ENCODE peak calls at places on chromosomes 3 and 15, in four cellular contexts. Z is K562, S is A549, J is HepG2. K is an unnamed sample.

GRCh38 chr3:156010829-156011228 is 109.5 kb upstream of the KCNAB1 start:
- DNase-seq in Z (peak), J (peak), S (peak), K (peak)

GRCh38 chr3:48437812-48438211 is 2.1 kb downstream of the CCDC51 start:
- DNase-seq in S (no peak), Z (no peak), J (no peak), K (no peak)

GRCh38 chr15:43286074-43286473 is 19.3 kb upstream of the TGM5 start:
- DNase-seq in Z (no peak), J (no peak), S (no peak), K (no peak)

GRCh38 chr3:146125946-146126345 is 35.0 kb downstream of the PLOD2 start:
- DNase-seq in J (peak), S (peak), Z (no peak), K (no peak)

GRCh38 chr3:9403463-9403862 is 6.0 kb downstream of the SETD5 start:
- DNase-seq in Z (no peak), J (no peak), S (no peak), K (no peak)

GRCh38 chr3:78244136-78244535 is 1204.2 kb downstream of the ROBO2 start:
- DNase-seq in Z (no peak), S (no peak), J (no peak), K (no peak)

GRCh38 chr3:42751609-42752008 is 21.4 kb downstream of the CCDC13 start:
- DNase-seq in J (no peak), S (no peak), Z (no peak), K (no peak)

GRCh38 chr15:76418352-76419140 is 82.0 kb downstream of the ISL2 start:
- DNase-seq in S (no peak), J (no peak), Z (no peak), K (no peak)

GRCh38 chr15:65006876-65007275 is 17.2 kb upstream of the SPG21 start:
- DNase-seq in S (no peak), J (no peak), Z (no peak), K (peak)

GRCh38 chr3:46375814-46376213 is 5.1 kb downstream of the CCR5 start:
- DNase-seq in Z (no peak), S (no peak), J (no peak), K (no peak)

GRCh38 chr3:38120690-38121450 is 16.1 kb downstream of the ACAA1 start:
- DNase-seq in S (no peak), Z (no peak), J (no peak), K (no peak)
- TF ChIP-seq NR3C1 in S (no peak), Z (no peak), J (no peak), K (no peak)

GRCh38 chr3:157335198-157335597 is 101.5 kb upstream of the PTX3 start:
- DNase-seq in S (no peak), J (no peak), Z (no peak), K (no peak)

GRCh38 chr3:157333551-157333991 is 103.1 kb upstream of the PTX3 start:
- DNase-seq in Z (no peak), S (no peak), J (no peak), K (no peak)

GRCh38 chr3:157336252-157337009 is 100.2 kb upstream of the PTX3 start:
- DNase-seq in Z (no peak), S (no peak), J (no peak), K (no peak)

GRCh38 chr3:157330206-157330605 is 106.4 kb upstream of the PTX3 start:
- DNase-seq in Z (no peak), S (no peak), J (no peak), K (no peak)

DNA sequence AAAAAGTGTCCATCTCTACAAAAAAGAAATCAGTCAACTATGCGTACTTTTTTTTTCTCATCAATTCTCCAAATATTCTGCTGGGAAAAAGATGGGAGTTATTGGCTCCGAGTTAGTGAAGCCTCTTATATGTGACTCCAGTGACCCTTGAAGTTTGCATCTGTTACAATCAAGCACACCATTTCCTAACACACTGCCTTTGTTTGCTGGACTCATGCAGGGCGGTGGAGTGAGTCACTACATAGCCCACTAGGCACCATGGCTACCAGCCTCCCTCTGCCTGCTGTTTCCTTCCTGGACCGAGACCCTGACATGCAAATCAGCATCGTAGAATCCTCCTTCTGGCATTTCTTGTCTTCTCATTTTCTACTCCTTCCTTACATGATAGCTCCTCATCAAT is 101.0 kb upstream of the PTX3 start:
- DNase-seq in S (peak), J (no peak), Z (no peak), K (peak)
- TF ChIP-seq NR3C1 in S (no peak), J (no peak), Z (no peak), K (no peak)

DNA sequence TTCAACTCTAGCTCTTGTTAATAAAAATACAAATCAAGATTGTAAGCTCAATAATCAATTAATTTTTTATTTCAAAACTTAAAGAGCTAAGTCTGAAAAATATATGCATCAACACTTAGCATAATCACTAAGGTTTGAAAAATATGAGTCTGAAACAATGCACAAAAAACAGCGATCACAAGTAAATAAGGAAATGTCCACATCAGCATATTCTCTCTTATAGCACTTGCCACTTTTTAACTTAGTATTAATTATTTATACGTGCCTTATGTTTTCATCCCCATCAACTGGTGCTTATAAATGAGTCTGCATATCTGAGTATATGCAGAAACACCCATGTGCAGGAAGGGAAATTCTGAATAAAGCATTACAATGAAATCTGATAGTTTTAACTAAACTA is 28.4 kb downstream of the AQR start:
- DNase-seq in J (no peak), S (no peak), Z (no peak), K (no peak)
- TF ChIP-seq NR3C1 in J (no peak), S (no peak), Z (no peak), K (no peak)

DNA sequence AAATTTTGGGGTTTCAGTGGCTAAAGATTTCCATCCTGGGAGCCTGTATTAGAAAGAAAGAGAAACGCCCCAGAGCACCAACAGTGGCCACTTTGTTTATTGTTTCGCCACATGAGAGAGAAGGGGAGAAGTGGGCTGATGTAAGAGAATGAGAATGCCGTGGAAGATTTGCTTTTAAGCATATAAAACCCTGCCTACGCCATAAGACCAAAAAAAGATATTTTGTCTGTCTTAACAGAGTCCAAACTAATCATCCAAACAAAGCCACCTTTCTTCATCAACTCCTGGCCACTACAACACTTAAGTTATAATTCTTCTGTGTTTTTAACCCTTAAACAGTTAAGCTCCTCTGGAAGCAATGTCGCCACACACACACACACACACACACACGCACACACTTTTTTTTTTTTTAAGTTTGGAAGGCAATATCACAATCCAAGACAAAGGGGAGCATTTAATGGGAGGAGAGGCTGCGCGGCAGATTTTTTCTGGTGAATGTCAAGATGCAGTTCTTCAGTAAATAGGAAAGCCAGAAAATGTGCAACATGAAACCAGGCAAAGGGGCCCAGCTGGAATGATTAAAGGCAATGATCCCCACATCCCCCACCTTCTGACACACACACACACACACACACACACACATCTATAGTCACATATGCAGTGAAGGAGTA is 19.3 kb downstream of the EID1 start:
- DNase-seq in Z (peak), S (no peak), J (no peak), K (no peak)
- TF ChIP-seq NR3C1 in Z (no peak), S (no peak), J (no peak), K (no peak)

K was measured in WTC11.